ENCODE peak calls at places on chromosomes 5 and 9, in four cellular contexts. X, K, H and J are unnamed samples.

GRCh38 chr5:33795532-33795931 is 96.3 kb downstream of the ADAMTS12 start:
- DNase-seq in H (no peak), K (no peak), X (no peak), J (no peak)

GRCh38 chr5:152051499-152052454 is 127.1 kb upstream of the GLRA1 start:
- DNase-seq in K (peak; percentile 9), X (no peak), H (no peak), J (no peak)

GRCh38 chr5:61631438-61631941 is 299.4 kb downstream of the ZSWIM6 start:
- DNase-seq in X (no peak), K (no peak), H (no peak), J (no peak)

GRCh38 chr5:122493776-122494518 is 181.9 kb downstream of the SNCAIP start:
- DNase-seq in X (no peak), K (no peak), H (no peak), J (no peak)

GRCh38 chr5:111225926-111226325 is 1.7 kb downstream of the CAMK4 start:
- DNase-seq in X (no peak), K (no peak), H (no peak), J (no peak)

GRCh38 chr5:174177976-174178600 is 132.6 kb downstream of the NSG2 start:
- DNase-seq in H (no peak), X (no peak), K (no peak), J (no peak)

GRCh38 chr5:115838885-115839518 is 2.4 kb downstream of the ATG12 start:
- DNase-seq in K (no peak), H (peak; percentile 61), X (no peak), J (peak; percentile 60)

GRCh38 chr9:129173296-129174101 is 4.6 kb downstream of the IER5L start:
- DNase-seq in K (no peak), X (no peak), H (no peak), J (no peak)

GRCh38 chr5:163565931-163566608 is 60.7 kb downstream of the MAT2B start:
- DNase-seq in X (peak; percentile 11), H (peak; percentile 76), K (no peak), J (no peak)

GRCh38 chr9:129834489-129835127 is 467 bp downstream of the C9orf78 start:
- DNase-seq in H (peak; percentile 7), X (no peak), K (no peak), J (no peak)

GRCh38 chr9:129624168-129624759 is 1.7 kb upstream of the NTMT1 start:
- DNase-seq in X (no peak), H (peak; percentile 46), K (peak; percentile 68), J (peak; percentile 78)

GRCh38 chr9:70420267-70421019 is 6.0 kb upstream of the KLF9 start:
- DNase-seq in H (peak; percentile 87), X (no peak), K (peak; percentile 65), J (peak; percentile 71)

GRCh38 chr5:178486305-178486704 is 103.9 kb downstream of the COL23A1 start:
- DNase-seq in X (no peak), H (no peak), K (no peak), J (no peak)

GRCh38 chr9:130119521-130120206 is 52.5 kb upstream of the NCS1 start:
- DNase-seq in H (no peak), K (no peak), X (no peak), J (no peak)

GRCh38 chr5:147509041-147509709 is 693 bp downstream of the DPYSL3 start:
- DNase-seq in X (no peak), K (no peak), H (no peak), J (no peak)

GRCh38 chr5:42390115-42390514 is 33.1 kb upstream of the GHR start:
- DNase-seq in K (no peak), H (peak; percentile 3), X (no peak), J (no peak)

GRCh38 chr9:117828466-117828865 is 124.3 kb downstream of the TLR4 start:
- DNase-seq in H (no peak), K (no peak), X (no peak), J (no peak)

GRCh38 chr5:76638466-76638865 is 15.3 kb upstream of the F2RL2 start:
- DNase-seq in K (no peak), X (peak; percentile 11), H (no peak), J (no peak)

GRCh38 chr9:4297795-4298254 is 2.0 kb downstream of the GLIS3 start:
- DNase-seq in X (no peak), H (peak; percentile 39), K (peak; percentile 40), J (peak; percentile 4)

GRCh38 chr9:4298255-4299005 is 1.4 kb downstream of the GLIS3 start:
- DNase-seq in H (no peak), K (peak; percentile 20), X (no peak), J (no peak)

GRCh38 chr9:4297151-4297794 is 2.6 kb downstream of the GLIS3 start:
- DNase-seq in H (peak; percentile 57), K (peak; percentile 28), X (no peak), J (peak; percentile 15)

GRCh38 chr9:4301302-4301701 is 1.4 kb upstream of the GLIS3 start:
- DNase-seq in X (no peak), H (no peak), K (no peak), J (no peak)

DNA sequence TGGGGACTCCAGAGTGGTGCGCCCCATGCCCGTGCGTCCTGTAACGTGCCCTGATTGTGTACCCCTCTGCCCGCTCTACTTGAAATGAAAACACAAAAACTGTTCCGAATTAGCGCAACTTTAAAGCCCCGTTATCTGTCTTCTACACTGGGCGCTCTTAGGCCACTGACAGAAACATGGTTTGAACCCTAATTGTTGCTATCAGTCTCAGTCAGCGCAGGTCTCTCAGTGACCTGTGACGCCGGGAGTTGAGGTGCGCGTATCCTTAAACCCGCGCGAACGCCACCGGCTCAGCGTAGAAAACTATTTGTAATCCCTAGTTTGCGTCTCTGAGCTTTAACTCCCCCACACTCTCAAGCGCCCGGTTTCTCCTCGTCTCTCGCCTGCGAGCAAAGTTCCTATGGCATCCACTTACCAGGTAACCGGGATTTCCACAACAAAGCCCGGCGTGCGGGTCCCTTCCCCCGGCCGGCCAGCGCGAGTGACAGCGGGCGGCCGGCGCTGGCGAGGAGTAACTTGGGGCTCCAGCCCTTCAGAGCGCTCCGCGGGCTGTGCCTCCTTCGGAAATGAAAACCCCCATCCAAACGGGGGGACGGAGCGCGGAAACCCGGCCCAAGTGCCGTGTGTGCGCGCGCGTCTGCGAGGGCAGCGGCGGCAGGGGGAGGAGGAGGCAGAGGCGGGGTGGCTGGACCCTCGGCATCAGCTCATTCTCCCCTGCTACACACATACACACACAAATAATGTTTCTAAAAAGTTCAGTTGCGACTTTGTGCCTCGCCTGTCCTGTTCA is 667 bp downstream of the GLIS3 start:
- DNase-seq in H (no peak), K (peak; percentile 6), X (no peak), J (no peak)
- TF ChIP-seq TARDBP in H (no peak), K (no peak), X (no peak), J (no peak)

GRCh38 chr5:58088941-58089340 is 370.9 kb downstream of the PLK2 start:
- DNase-seq in X (no peak), K (no peak), H (no peak), J (no peak)

GRCh38 chr5:58087905-58088304 is 372.0 kb downstream of the PLK2 start:
- DNase-seq in H (no peak), K (no peak), X (no peak), J (no peak)

GRCh38 chr5:58087131-58087530 is 372.8 kb downstream of the PLK2 start:
- DNase-seq in X (no peak), K (no peak), H (no peak), J (no peak)

GRCh38 chr5:58090704-58091103 is 369.2 kb downstream of the PLK2 start:
- DNase-seq in K (no peak), H (no peak), X (no peak), J (no peak)

DNA sequence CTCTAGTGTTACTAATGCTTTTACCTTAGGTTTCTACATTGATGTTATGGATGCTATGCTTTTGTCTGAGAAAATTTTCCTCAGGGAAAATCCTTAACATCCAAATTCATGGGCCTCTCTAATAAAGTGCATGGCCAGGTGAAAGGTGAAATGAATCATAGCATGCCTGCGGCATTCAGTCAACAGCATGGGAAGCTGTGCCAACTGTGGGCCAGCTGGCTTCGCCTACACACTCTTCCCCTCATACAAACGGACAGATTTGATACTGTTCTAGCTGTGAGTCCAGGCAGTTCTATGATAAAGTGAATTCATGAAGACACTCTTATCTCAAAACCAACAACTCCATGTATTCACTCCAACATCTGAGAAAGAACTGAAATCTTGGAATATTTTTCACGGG is 374.1 kb downstream of the PLK2 start:
- DNase-seq in H (no peak), X (no peak), K (no peak), J (no peak)
- TF ChIP-seq TARDBP in H (no peak), X (no peak), K (no peak), J (no peak)

GRCh38 chr9:134051319-134051718 is 16.5 kb downstream of the BRD3 start:
- DNase-seq in K (no peak), H (no peak), X (no peak), J (no peak)
- TF ChIP-seq TARDBP in K (no peak), H (no peak), X (no peak), J (no peak)

GRCh38 chr5:52809884-52810283 is 22.2 kb downstream of the ITGA1 start:
- DNase-seq in X (no peak), K (no peak), H (no peak), J (no peak)
- TF ChIP-seq TARDBP in X (no peak), K (no peak), H (no peak), J (no peak)

GRCh38 chr5:18968966-18969365 is 1019.0 kb downstream of the CDH18 start:
- DNase-seq in X (no peak), K (no peak), H (no peak), J (no peak)
- TF ChIP-seq TARDBP in X (no peak), K (no peak), H (no peak), J (no peak)

DNA sequence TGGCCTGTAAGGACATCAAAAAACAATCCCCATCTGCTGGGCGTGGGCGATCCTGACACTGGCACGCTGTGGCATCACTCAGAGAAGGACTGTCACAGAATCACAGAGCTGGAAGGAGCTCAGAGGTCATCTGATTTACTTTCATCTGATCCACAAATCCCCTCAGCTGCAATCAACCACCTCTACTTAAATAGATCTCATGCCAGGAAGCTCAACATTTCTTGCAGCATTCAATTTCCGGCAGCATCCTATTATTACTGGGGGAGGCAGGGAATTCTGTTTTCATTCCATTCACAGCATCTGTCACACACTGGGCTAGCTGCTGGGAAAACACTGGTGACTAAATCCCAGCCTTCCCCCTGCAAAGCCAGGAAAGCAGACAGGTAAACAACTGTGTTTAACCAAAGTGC is 38.3 kb downstream of the RETREG1 start:
- DNase-seq in H (no peak), X (no peak), K (no peak), J (no peak)
- TF ChIP-seq TARDBP in H (no peak), X (no peak), K (no peak), J (no peak)

DNA sequence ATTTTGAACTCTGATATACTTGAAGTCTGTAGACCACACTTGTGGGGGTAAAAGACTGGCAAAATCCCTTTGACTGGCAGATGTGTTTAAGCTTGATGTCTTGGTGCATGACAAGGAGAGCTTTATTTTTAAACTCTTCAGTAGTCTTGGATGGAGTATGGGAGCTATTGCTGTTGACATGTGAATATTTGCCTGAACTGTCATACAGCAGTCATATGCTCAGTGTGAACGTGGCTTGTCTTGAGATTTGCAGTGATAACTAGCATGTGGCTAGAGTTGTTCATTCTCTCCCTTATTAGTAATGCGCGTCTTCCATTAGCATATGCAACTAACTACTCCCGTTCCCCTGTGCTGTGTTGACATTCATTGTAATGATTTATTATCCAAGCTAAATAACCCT is 523.7 kb upstream of the WWC1 start:
- DNase-seq in H (no peak), K (no peak), X (no peak), J (no peak)
- TF ChIP-seq TARDBP in H (no peak), K (no peak), X (no peak), J (no peak)